ENCODE peak calls at places on chromosomes 1 and 21, in nine cellular contexts. D is heart right ventricle, L is glomerular endothelial cell, B is Panc1, J is AG20443, N is GM23338, U is RKO, O is Calu3, A is T-helper 2 cell. C is an unnamed sample.

GRCh38 chr1:113123737-113124136 is 50.7 kb downstream of the LRIG2 start:
- DNase-seq in N (no peak), A (no peak), D (no peak), J (peak; percentile 31), O (no peak), L (no peak), U (no peak), B (no peak), C (no peak)

GRCh38 chr1:39940980-39941871 is 13.7 kb upstream of the MFSD2A start:
- DNase-seq in N (no peak), L (no peak), A (no peak), O (no peak), U (no peak), J (no peak), D (no peak), B (no peak), C (no peak)

GRCh38 chr1:51768971-51769601 is 109.4 kb downstream of the NRDC start:
- DNase-seq in N (peak; percentile 80), A (no peak), L (no peak), U (peak; percentile 79), J (peak; percentile 68), B (peak; percentile 39), D (no peak), O (peak; percentile 13), C (no peak)

GRCh38 chr1:36872126-36872754 is 162.1 kb downstream of the GRIK3 start:
- DNase-seq in A (no peak), L (no peak), B (no peak), J (no peak), U (no peak), D (no peak), N (no peak), O (no peak), C (no peak)

GRCh38 chr21:44054710-44055109 is 42.6 kb downstream of the TRAPPC10 start:
- DNase-seq in D (no peak), B (no peak), U (no peak), N (no peak), J (peak; percentile 26), L (no peak), O (no peak), A (no peak), C (no peak)

GRCh38 chr1:27515626-27516025 is 25.7 kb upstream of the WASF2 start:
- DNase-seq in U (no peak), B (no peak), D (no peak), N (no peak), A (no peak), L (no peak), J (peak; percentile 46), O (no peak), C (no peak)

GRCh38 chr1:223402790-223403142 is 9.6 kb downstream of the CCDC185 start:
- DNase-seq in L (no peak), B (no peak), A (no peak), D (no peak), J (no peak), O (no peak), N (no peak), U (no peak), C (no peak)

GRCh38 chr1:202825748-202826147 is 15.0 kb downstream of the PCAT6 start:
- DNase-seq in J (no peak), D (no peak), A (no peak), O (no peak), U (no peak), N (no peak), B (no peak), L (no peak), C (no peak)

GRCh38 chr1:161038523-161039153 is at the start of gene TSTD1:
- DNase-seq in D (peak; percentile 55), L (no peak), N (peak; percentile 90), U (peak; percentile 76), B (no peak), O (peak; percentile 85), A (peak; percentile 80), J (no peak), C (peak; percentile 70)

GRCh38 chr1:156420209-156421061 is 51.4 kb downstream of the RHBG start:
- DNase-seq in A (peak; percentile 27), U (no peak), N (peak; percentile 70), B (no peak), O (peak; percentile 23), J (no peak), D (no peak), L (no peak), C (no peak)

GRCh38 chr1:155713054-155713453 is 24.2 kb downstream of the DAP3 start:
- DNase-seq in D (no peak), L (no peak), A (no peak), J (no peak), U (no peak), N (no peak), B (no peak), O (no peak), C (no peak)

GRCh38 chr1:185825556-185825955 is 91.4 kb downstream of the HMCN1 start:
- DNase-seq in B (no peak), A (no peak), N (no peak), L (no peak), U (no peak), J (peak; percentile 45), O (no peak), D (no peak), C (no peak)

GRCh38 chr1:24555591-24556413 is at the start of gene NCMAP:
- DNase-seq in O (peak; percentile 83), D (peak; percentile 27), L (no peak), U (no peak), A (peak; percentile 42), B (no peak), J (no peak), N (peak; percentile 70), C (peak; percentile 71)

GRCh38 chr1:233237623-233238022 is 57.9 kb downstream of the PCNX2 start:
- DNase-seq in D (no peak), L (no peak), U (no peak), B (no peak), A (no peak), N (no peak), J (no peak), O (no peak), C (no peak)

GRCh38 chr1:6207921-6208320 is 2.0 kb downstream of the RNF207 start:
- DNase-seq in D (no peak), U (no peak), B (no peak), J (no peak), N (no peak), O (no peak), A (no peak), L (no peak), C (no peak)

GRCh38 chr1:195740862-195741261 is 867.4 kb downstream of the KCNT2 start:
- DNase-seq in A (no peak), J (peak; percentile 11), O (no peak), U (no peak), D (no peak), L (no peak), N (no peak), B (no peak), C (no peak)

GRCh38 chr1:52727114-52727586 is 897 bp downstream of the ZYG11B start:
- DNase-seq in L (no peak), A (no peak), U (peak; percentile 34), D (no peak), B (no peak), O (peak; percentile 12), N (no peak), J (peak; percentile 21), C (no peak)

GRCh38 chr1:36369061-36369470 is 16.7 kb downstream of the STK40 start:
- DNase-seq in B (peak; percentile 47), D (peak; percentile 66), O (peak; percentile 87), N (peak; percentile 95), A (peak; percentile 68), L (no peak), J (peak; percentile 85), U (peak; percentile 60), C (peak; percentile 81)

GRCh38 chr21:14306143-14306907 is 76.6 kb downstream of the HSPA13 start:
- DNase-seq in O (no peak), D (no peak), U (peak; percentile 35), N (no peak), B (no peak), L (no peak), A (no peak), J (no peak), C (no peak)

GRCh38 chr21:41764558-41765392 is 2.1 kb downstream of the RIPK4 start:
- DNase-seq in N (no peak), L (no peak), U (no peak), D (no peak), A (no peak), O (peak; percentile 39), B (no peak), J (no peak), C (peak; percentile 71)

GRCh38 chr1:219412772-219413171 is 200.1 kb downstream of the ZC3H11B start:
- DNase-seq in O (no peak), A (no peak), J (no peak), N (no peak), L (no peak), B (no peak), U (no peak), D (no peak), C (no peak)

GRCh38 chr21:38887062-38887686 is 81.4 kb downstream of the ETS2 start:
- DNase-seq in A (no peak), L (no peak), D (no peak), B (no peak), U (no peak), O (no peak), J (no peak), N (no peak), C (no peak)

GRCh38 chr1:223363057-223363855 is 720 bp downstream of the SUSD4 start:
- DNase-seq in J (peak; percentile 34), O (peak; percentile 15), A (no peak), N (peak; percentile 78), U (no peak), D (peak; percentile 49), L (no peak), B (no peak), C (no peak)